ENCODE peak calls at places on chromosomes 2 and 18, in four cellular contexts. A is A549, J is heart left ventricle, F is breast epithelium. R is an unnamed sample.

GRCh38 chr2:67726416-67726815 is 329.3 kb downstream of the ETAA1 start:
- DNase-seq in A (no peak), J (no peak), F (no peak), R (no peak)

GRCh38 chr2:207993141-207993763 is 32.1 kb downstream of the PLEKHM3 start:
- DNase-seq in A (no peak), J (no peak), F (no peak), R (no peak)

GRCh38 chr2:233798335-233799086 is 20.4 kb downstream of the MROH2A start:
- DNase-seq in A (no peak), J (no peak), F (peak; percentile 8), R (peak; percentile 11)

GRCh38 chr2:75353131-75353530 is 153.8 kb upstream of the TACR1 start:
- DNase-seq in A (no peak), J (no peak), F (no peak), R (no peak)

GRCh38 chr2:220994841-220995240 is 577.3 kb downstream of the EPHA4 start:
- DNase-seq in A (no peak), J (no peak), F (no peak), R (no peak)

GRCh38 chr2:15728247-15728721 is 136.6 kb downstream of the DDX1 start:
- DNase-seq in A (no peak), J (no peak), F (no peak), R (no peak)

GRCh38 chr2:200247494-200247893 is 59.0 kb upstream of the SPATS2L start:
- DNase-seq in A (no peak), J (no peak), F (no peak), R (no peak)

GRCh38 chr2:156436477-156437085 is 402 bp downstream of the GPD2 start:
- DNase-seq in A (no peak), J (peak; percentile 13), F (no peak), R (no peak)

GRCh38 chr18:48702346-48703032 is 163.7 kb downstream of the CTIF start:
- DNase-seq in A (no peak), J (no peak), F (no peak), R (no peak)

GRCh38 chr2:29425866-29426265 is 310.7 kb downstream of the CLIP4 start:
- DNase-seq in A (no peak), J (no peak), F (no peak), R (no peak)

GRCh38 chr2:15941483-15941853 is 1.1 kb downstream of the MYCN start:
- DNase-seq in A (peak; percentile 25), J (no peak), F (no peak), R (no peak)

GRCh38 chr2:221377061-221377460 is 195.0 kb downstream of the EPHA4 start:
- DNase-seq in A (no peak), J (no peak), F (no peak), R (no peak)

GRCh38 chr2:223537669-223538601 is 64.2 kb downstream of the SCG2 start:
- DNase-seq in A (no peak), J (no peak), F (no peak), R (no peak)

GRCh38 chr2:166382-166781 is 97.5 kb downstream of the SH3YL1 start:
- DNase-seq in A (no peak), J (no peak), F (no peak), R (no peak)

GRCh38 chr2:120879401-120880295 is 144.0 kb downstream of the GLI2 start:
- DNase-seq in A (no peak), J (no peak), F (no peak), R (no peak)

GRCh38 chr18:9775172-9775571 is 67.1 kb downstream of the RAB31 start:
- DNase-seq in A (no peak), J (no peak), F (no peak), R (no peak)

GRCh38 chr18:74517236-74517630 is 17.1 kb upstream of the CNDP1 start:
- DNase-seq in A (no peak), J (no peak), F (no peak), R (no peak)

GRCh38 chr18:22846088-22846683 is 86.9 kb upstream of the RBBP8 start:
- DNase-seq in A (peak; percentile 26), J (no peak), F (no peak), R (no peak)

GRCh38 chr18:58473071-58473470 is 155.8 kb downstream of the ALPK2 start:
- DNase-seq in A (no peak), J (no peak), F (no peak), R (no peak)

GRCh38 chr2:30310411-30310810 is 79.1 kb downstream of the LBH start:
- DNase-seq in A (no peak), J (no peak), F (no peak), R (no peak)

GRCh38 chr18:79178044-79178632 is 108.9 kb downstream of the ATP9B start:
- DNase-seq in A (no peak), J (no peak), F (no peak), R (no peak)

GRCh38 chr2:183089192-183089851 is 10.8 kb downstream of the DUSP19 start:
- DNase-seq in A (no peak), J (no peak), F (no peak), R (no peak)

GRCh38 chr2:160096414-160096813 is 34.0 kb upstream of the PLA2R1 start:
- DNase-seq in A (no peak), J (no peak), F (no peak), R (no peak)

GRCh38 chr18:25310045-25310444 is 41.9 kb downstream of the ZNF521 start:
- DNase-seq in A (no peak), J (no peak), F (no peak), R (no peak)

GRCh38 chr2:159290289-159290907 is 3.9 kb upstream of the WDSUB1 start:
- DNase-seq in A (peak; percentile 38), J (no peak), F (no peak), R (no peak)

GRCh38 chr2:71620116-71620515 is 166.8 kb downstream of the DYSF start:
- DNase-seq in A (no peak), J (peak; percentile 1), F (peak; percentile 7), R (peak; percentile 46)

GRCh38 chr2:219836647-219837177 is 209.3 kb downstream of the SLC4A3 start:
- DNase-seq in A (peak; percentile 11), J (no peak), F (no peak), R (no peak)

GRCh38 chr2:203446071-203446481 is 89.0 kb downstream of the RAPH1 start:
- DNase-seq in A (no peak), J (no peak), F (no peak), R (no peak)

GRCh38 chr18:55012041-55012440 is 52.8 kb upstream of the CCDC68 start:
- DNase-seq in A (no peak), J (no peak), F (no peak), R (no peak)

GRCh38 chr18:76490701-76491171 is 4.3 kb downstream of the ZNF516 start:
- DNase-seq in A (peak; percentile 13), J (peak; percentile 47), F (peak; percentile 65), R (no peak)

GRCh38 chr2:45089554-45090261 is 80.5 kb upstream of the SIX2 start:
- DNase-seq in A (no peak), J (no peak), F (no peak), R (no peak)

GRCh38 chr2:71880846-71881610 is 266.6 kb downstream of the CYP26B1 start:
- DNase-seq in A (peak; percentile 25), J (no peak), F (peak; percentile 58), R (peak; percentile 91)

GRCh38 chr2:130355181-130355577 is 677 bp upstream of the PTPN18 start:
- DNase-seq in A (no peak), J (no peak), F (no peak), R (no peak)

GRCh38 chr18:36693931-36694661 is 134.7 kb downstream of the TPGS2 start:
- DNase-seq in A (no peak), J (no peak), F (no peak), R (no peak)

GRCh38 chr2:12688156-12688555 is 28.6 kb upstream of the TRIB2 start:
- DNase-seq in A (no peak), J (no peak), F (no peak), R (no peak)

GRCh38 chr2:144523606-144524131 is 3.8 kb upstream of the ZEB2 start:
- DNase-seq in A (peak; percentile 8), J (no peak), F (no peak), R (no peak)

GRCh38 chr2:120418174-120418787 is 72.3 kb downstream of the INHBB start:
- DNase-seq in A (no peak), J (no peak), F (peak; percentile 10), R (no peak)

DNA sequence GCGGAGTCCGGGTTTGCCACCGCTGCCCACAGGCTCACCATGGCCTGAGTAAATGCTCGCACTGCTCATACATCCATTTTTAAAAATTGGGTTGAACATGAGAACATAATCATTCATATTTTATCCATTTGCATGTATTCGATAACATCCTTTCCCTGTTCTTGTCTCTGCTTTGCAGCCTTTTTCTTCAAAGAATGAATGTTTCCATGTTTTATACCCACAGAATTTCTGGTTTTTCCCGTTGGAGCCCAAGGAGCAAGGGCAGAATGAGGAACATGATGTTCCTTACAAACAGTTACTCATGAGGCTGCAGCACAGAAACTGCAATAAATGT is 146.5 kb downstream of the CCDC74A start:
- DNase-seq in A (no peak), J (no peak), F (no peak), R (no peak)
- TF ChIP-seq CTCF in A (peak; percentile 2), J (peak; percentile 22), F (no peak), R (no peak)

GRCh38 chr18:63141777-63142176 is 177.8 kb downstream of the BCL2 start:
- DNase-seq in A (no peak), J (no peak), F (no peak), R (no peak)
- H3K4me1 ChIP-seq in A (no peaks in the 10 kb centered on the region), J (peaks cover 29% of the 10 kb centered on the region), F (peaks cover 7% of the 10 kb centered on the region), R (no peaks in the 10 kb centered on the region)

GRCh38 chr2:8662239-8662879 is 19.5 kb upstream of the ID2 start:
- DNase-seq in A (peak; percentile 91), J (no peak), F (no peak), R (no peak)
- TF ChIP-seq CTCF in A (peak; percentile 34), J (no peak), F (no peak), R (no peak)

DNA sequence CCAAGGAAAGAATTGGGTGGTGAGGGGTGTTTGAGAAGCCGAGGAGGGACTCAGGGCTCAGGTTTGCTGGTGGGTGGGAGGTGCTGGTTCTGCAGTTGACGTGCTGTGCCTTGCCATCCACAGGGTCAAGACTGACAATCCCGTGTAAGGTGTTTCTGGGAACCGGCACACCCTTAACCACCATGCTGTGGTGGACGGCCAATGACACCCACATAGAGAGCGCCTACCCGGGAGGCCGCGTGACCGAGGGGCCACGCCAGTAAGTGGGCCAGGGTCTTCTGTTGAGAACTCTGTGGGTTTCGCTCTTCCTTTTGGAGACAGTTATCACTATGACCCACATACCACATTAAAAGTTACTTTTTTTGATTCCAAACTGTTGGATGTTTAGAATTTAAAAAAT is 32.6 kb downstream of the IL1R2 start:
- DNase-seq in A (no peak), J (no peak), F (no peak), R (no peak)
- H3K4me1 ChIP-seq in A (peaks cover 52% of the 10 kb centered on the region), J (peaks cover 20% of the 10 kb centered on the region), F (peaks cover 17% of the 10 kb centered on the region), R (no peaks in the 10 kb centered on the region)

GRCh38 chr2:60678551-60678950 is 77.5 kb upstream of the PAPOLG start:
- DNase-seq in A (no peak), J (no peak), F (no peak), R (no peak)

GRCh38 chr2:60674524-60675165 is 81.4 kb upstream of the PAPOLG start:
- DNase-seq in A (peak; percentile 85), J (peak; percentile 75), F (peak; percentile 60), R (peak; percentile 85)

GRCh38 chr2:60677376-60677775 is 78.7 kb upstream of the PAPOLG start:
- DNase-seq in A (no peak), J (no peak), F (no peak), R (no peak)

GRCh38 chr2:60676950-60677349 is 79.1 kb upstream of the PAPOLG start:
- DNase-seq in A (no peak), J (no peak), F (no peak), R (no peak)

DNA sequence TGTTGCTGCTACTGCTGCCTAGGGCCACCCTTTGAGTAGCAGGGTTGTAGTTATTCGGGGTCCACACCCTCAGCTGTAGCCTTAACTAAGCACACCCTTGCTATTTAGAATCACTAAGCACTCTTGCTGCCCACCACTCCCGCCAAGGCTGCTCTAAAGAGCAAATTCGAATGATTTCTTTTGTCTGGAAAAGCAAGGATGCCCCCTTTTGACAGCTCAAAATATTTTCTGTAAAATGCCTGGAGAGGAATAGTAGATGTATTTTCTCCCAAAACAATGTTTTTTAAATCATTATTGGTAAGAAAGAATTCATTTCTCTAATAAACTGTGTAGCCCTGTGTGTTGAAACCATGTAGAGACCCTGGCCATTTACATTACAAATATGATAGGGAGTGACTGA is 80.8 kb upstream of the PAPOLG start:
- DNase-seq in A (no peak), J (no peak), F (no peak), R (no peak)
- TF ChIP-seq CTCF in A (no peak), J (no peak), F (no peak), R (no peak)

R was measured in right atrium auricular region.